ENCODE peak calls at places on chromosomes 11 and 22, in ten cellular contexts. S is pulmonary artery endothelial cell; V is nephron progenitor cell; F is stimulated activated CD4-positive, alpha-beta T cell treated with anti-CD3 and anti-CD28 coated beads, Interleukin-4, amount 100 ng/mL, for 4 hours; T is H1; Y is mucosa of descending colon; R is GM12865; M is WERI-Rb-1; X is amniotic stem cell; D is thoracic aorta. A is an unnamed sample.

GRCh38 chr11:75563978-75564552 is 2.0 kb downstream of the SERPINH1 start:
- DNase-seq in S (peak; percentile 58), V (peak; percentile 78), F (no peak), T (peak; percentile 82), Y (no peak), R (no peak), M (peak; percentile 33), X (peak; percentile 88), D (peak; percentile 62), A (peak; percentile 85)

GRCh38 chr11:12526789-12527188 is 147.4 kb upstream of the TEAD1 start:
- DNase-seq in S (no peak), V (no peak), F (no peak), T (no peak), Y (no peak), R (no peak), M (no peak), X (no peak), D (no peak), A (peak; percentile 82)

GRCh38 chr11:7632211-7632610 is 41.1 kb downstream of the CYB5R2 start:
- DNase-seq in S (no peak), V (no peak), F (no peak), T (no peak), Y (no peak), R (no peak), M (no peak), X (no peak), D (no peak), A (no peak)

GRCh38 chr22:23216331-23217170 is 36.2 kb downstream of the BCR start:
- DNase-seq in S (no peak), V (no peak), F (peak; percentile 62), T (no peak), Y (no peak), R (peak; percentile 62), M (peak; percentile 29), X (no peak), D (no peak), A (no peak)

GRCh38 chr22:27420817-27421361 is 380.7 kb downstream of the MN1 start:
- DNase-seq in S (peak; percentile 93), V (no peak), F (no peak), T (no peak), Y (peak; percentile 50), R (no peak), M (no peak), X (peak; percentile 61), D (peak; percentile 66), A (peak; percentile 93)

GRCh38 chr22:46545041-46545796 is 7.8 kb upstream of the CELSR1 start:
- DNase-seq in S (no peak), V (no peak), F (no peak), T (no peak), Y (no peak), R (peak; percentile 59), M (no peak), X (no peak), D (no peak), A (no peak)

GRCh38 chr11:130070829-130071205 is 1.1 kb downstream of the APLP2 start:
- DNase-seq in S (no peak), V (peak; percentile 51), F (no peak), T (no peak), Y (no peak), R (no peak), M (peak; percentile 17), X (no peak), D (no peak), A (peak; percentile 31)

GRCh38 chr22:47366026-47366767 is 603.7 kb downstream of the TBC1D22A start:
- DNase-seq in S (no peak), V (no peak), F (no peak), T (no peak), Y (no peak), R (no peak), M (peak; percentile 1), X (no peak), D (no peak), A (no peak)

GRCh38 chr11:62930157-62930556 is 9.0 kb upstream of the CHRM1 start:
- DNase-seq in S (no peak), V (no peak), F (no peak), T (no peak), Y (no peak), R (no peak), M (no peak), X (no peak), D (no peak), A (no peak)

GRCh38 chr11:118609380-118610219 is 2.2 kb downstream of the PHLDB1 start:
- DNase-seq in S (no peak), V (peak; percentile 38), F (peak; percentile 38), T (peak; percentile 75), Y (peak; percentile 45), R (peak; percentile 10), M (no peak), X (no peak), D (no peak), A (peak; percentile 52)

GRCh38 chr11:73991471-73992006 is 8.9 kb upstream of the UCP2 start:
- DNase-seq in S (no peak), V (no peak), F (no peak), T (no peak), Y (no peak), R (peak; percentile 62), M (no peak), X (no peak), D (no peak), A (no peak)

GRCh38 chr11:35214792-35215193 is 75.8 kb downstream of the CD44 start:
- DNase-seq in S (no peak), V (no peak), F (peak; percentile 63), T (no peak), Y (no peak), R (no peak), M (no peak), X (peak; percentile 80), D (no peak), A (peak; percentile 86)

GRCh38 chr11:119741369-119742262 is 12.6 kb upstream of the NECTIN1 start:
- DNase-seq in S (no peak), V (peak; percentile 82), F (peak; percentile 41), T (peak; percentile 95), Y (peak; percentile 87), R (peak; percentile 51), M (no peak), X (no peak), D (no peak), A (no peak)

GRCh38 chr11:13260196-13260962 is 17.2 kb upstream of the BMAL1 start:
- DNase-seq in S (no peak), V (no peak), F (no peak), T (no peak), Y (no peak), R (no peak), M (no peak), X (no peak), D (no peak), A (peak; percentile 23)

GRCh38 chr11:65487467-65488272 is 11.2 kb upstream of the MALAT1 start:
- DNase-seq in S (peak; percentile 100), V (peak; percentile 92), F (no peak), T (peak; percentile 95), Y (peak; percentile 88), R (peak; percentile 83), M (peak; percentile 96), X (peak; percentile 100), D (peak; percentile 99), A (peak; percentile 100)

GRCh38 chr11:28983780-28984179 is 875.6 kb downstream of the METTL15 start:
- DNase-seq in S (no peak), V (no peak), F (no peak), T (no peak), Y (no peak), R (no peak), M (no peak), X (no peak), D (no peak), A (no peak)

GRCh38 chr11:64129403-64129802 is 36.5 kb downstream of the MACROD1 start:
- DNase-seq in S (no peak), V (no peak), F (no peak), T (no peak), Y (no peak), R (no peak), M (no peak), X (no peak), D (no peak), A (no peak)